ENCODE peak calls at places on chromosomes 4 and X, in six cellular contexts. M is brain microvascular endothelial cell, U is transverse colon, I is choroid plexus epithelial cell, J is lung, P is upper lobe of right lung. Z is an unnamed sample.

GRCh38 chr4:3822230-3822947 is 56.2 kb downstream of the ADRA2C start:
- DNase-seq in I (peak), M (no peak), U (peak), P (no peak), J (no peak), Z (no peak)

GRCh38 chr4:90318208-90318607 is 191.0 kb downstream of the CCSER1 start:
- DNase-seq in J (no peak), P (no peak), M (peak), U (no peak), I (peak), Z (peak)

GRCh38 chrX:106144755-106145639 is 23.1 kb upstream of the PWWP3B start:
- DNase-seq in I (peak), P (no peak), U (no peak), J (no peak), M (no peak), Z (no peak)

GRCh38 chrX:120358687-120359086 is 3.2 kb upstream of the ATP1B4 start:
- DNase-seq in P (no peak), U (no peak), I (no peak), M (peak), J (no peak), Z (peak)

GRCh38 chr4:75081561-75081960 is 148.6 kb downstream of the PARM1 start:
- DNase-seq in P (no peak), I (no peak), J (no peak), U (no peak), M (no peak), Z (no peak)

GRCh38 chr4:31995943-31996901 is 1276.1 kb downstream of the PCDH7 start:
- DNase-seq in M (no peak), J (no peak), I (no peak), P (no peak), U (no peak), Z (no peak)

GRCh38 chrX:84188320-84188834 is 378 bp upstream of the RPS6KA6 start:
- DNase-seq in I (peak), P (peak), M (peak), U (peak), J (peak), Z (no peak)

GRCh38 chr4:85607624-85608023 is 132.7 kb downstream of the ARHGAP24 start:
- DNase-seq in P (no peak), U (peak), J (no peak), M (no peak), I (no peak), Z (no peak)

GRCh38 chrX:10089378-10089795 is 67.4 kb upstream of the CLCN4 start:
- DNase-seq in P (no peak), I (no peak), J (no peak), M (no peak), U (no peak), Z (no peak)

GRCh38 chrX:10633722-10634121 is 13.3 kb upstream of the MID1 start:
- DNase-seq in J (peak), P (no peak), M (peak), U (no peak), I (peak), Z (no peak)

GRCh38 chrX:48937065-48937907 is 18.5 kb upstream of the PIM2 start:
- DNase-seq in U (peak), M (peak), J (peak), I (peak), P (peak), Z (no peak)

GRCh38 chr4:16513876-16514275 is 287.6 kb upstream of the TAPT1 start:
- DNase-seq in I (peak), U (no peak), M (no peak), P (no peak), J (no peak), Z (no peak)

GRCh38 chr4:188030401-188030800 is 34.8 kb downstream of the ZFP42 start:
- DNase-seq in P (no peak), U (no peak), I (no peak), M (no peak), J (no peak), Z (no peak)

GRCh38 chr4:11720292-11720691 is 291.6 kb upstream of the HS3ST1 start:
- DNase-seq in I (peak), J (no peak), U (no peak), P (no peak), M (peak), Z (no peak)

GRCh38 chr4:83013931-83014330 is 3.3 kb upstream of the LIN54 start:
- DNase-seq in U (no peak), P (no peak), M (no peak), J (no peak), I (no peak), Z (no peak)
- H3K4me3 ChIP-seq in U (peak), P (peak), M (no peak), J (no peak), I (no peak), Z (no peak)

GRCh38 chrX:129777218-129777768 is 2.5 kb upstream of the SASH3 start:
- DNase-seq in I (no peak), U (peak), P (peak), J (peak), M (no peak), Z (no peak)

GRCh38 chrX:129771266-129771995 is 8.3 kb upstream of the SASH3 start:
- DNase-seq in I (no peak), U (no peak), M (no peak), J (no peak), P (no peak), Z (no peak)

GRCh38 chrX:129772796-129773431 is 6.8 kb upstream of the SASH3 start:
- DNase-seq in M (no peak), J (peak), U (peak), P (peak), I (no peak), Z (no peak)

GRCh38 chrX:129769467-129770154 is 10.1 kb upstream of the SASH3 start:
- DNase-seq in J (no peak), M (no peak), P (no peak), I (no peak), U (peak), Z (no peak)

DNA sequence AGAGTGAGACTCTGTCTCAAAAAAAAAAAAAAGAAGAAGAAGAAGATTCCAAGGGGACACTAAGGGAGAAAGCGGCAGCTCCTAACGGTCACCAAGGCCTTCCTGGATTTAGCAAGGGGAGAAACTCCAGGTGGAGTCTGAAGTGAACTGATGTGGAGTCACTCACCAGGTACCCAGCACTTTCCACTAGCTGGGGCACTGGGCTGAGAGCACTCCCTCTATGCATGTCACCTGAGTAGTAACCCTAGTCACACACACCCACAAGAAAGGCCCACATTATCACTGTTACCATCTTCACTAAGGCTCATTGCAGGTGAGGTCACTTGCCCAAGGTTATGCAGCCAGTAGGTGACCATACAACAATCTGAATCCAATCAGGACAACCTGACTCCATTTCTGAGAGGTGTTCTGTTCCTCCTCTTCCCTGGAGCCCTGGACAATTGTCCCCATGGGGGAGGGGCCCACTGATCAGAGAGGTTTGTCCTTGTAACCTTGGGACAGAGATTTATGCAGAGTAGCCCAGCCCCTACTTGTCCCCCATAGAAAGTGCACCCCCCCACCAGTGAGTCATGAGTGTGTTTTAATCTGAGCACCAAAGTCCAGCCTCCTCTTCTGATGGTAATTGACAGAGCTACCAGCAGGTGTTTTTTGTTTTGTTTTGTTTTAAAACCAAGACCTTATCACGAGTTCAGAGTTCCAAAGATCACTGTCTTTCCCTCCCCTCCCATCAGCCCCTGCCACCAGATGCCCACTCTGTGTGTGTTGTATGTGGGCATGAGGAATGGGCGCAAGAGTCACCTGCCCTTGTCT is 5.9 kb upstream of the SASH3 start:
- DNase-seq in M (no peak), J (no peak), P (no peak), U (no peak), I (no peak), Z (no peak)
- TF ChIP-seq CTCF in M (no peak), J (no peak), P (no peak), U (no peak), I (no peak), Z (no peak)

DNA sequence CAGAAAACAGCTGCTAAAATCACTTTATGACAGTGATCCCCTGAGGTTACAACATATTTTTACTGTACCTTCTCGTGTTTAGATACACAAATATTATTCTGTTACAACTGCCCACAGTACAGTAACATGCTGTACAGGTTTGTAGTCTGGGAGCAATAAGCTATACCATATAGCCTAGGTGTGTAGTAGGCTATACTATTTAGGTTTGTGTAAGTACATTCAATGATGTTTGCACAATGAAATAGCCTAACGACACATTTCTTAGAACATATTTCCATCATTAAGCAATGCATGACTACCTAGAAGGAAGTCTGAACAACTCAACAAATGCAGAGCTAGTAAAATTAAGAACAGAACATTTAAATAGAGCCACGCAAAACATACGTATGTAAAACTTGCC is 112.7 kb downstream of the ZAR1 start:
- DNase-seq in J (no peak), I (peak), U (no peak), P (no peak), M (no peak), Z (no peak)
- H3K4me3 ChIP-seq in J (no peak), I (no peak), U (no peak), P (no peak), M (no peak), Z (no peak)

GRCh38 chr4:27716693-27717505 is 856.3 kb downstream of the STIM2 start:
- DNase-seq in P (no peak), U (no peak), J (no peak), I (no peak), M (no peak), Z (no peak)
- TF ChIP-seq CTCF in P (no peak), U (no peak), J (no peak), I (no peak), M (no peak), Z (no peak)

GRCh38 chr4:94341468-94341867 is 1.2 kb downstream of the HPGDS start:
- DNase-seq in M (no peak), J (no peak), U (no peak), P (no peak), I (peak), Z (no peak)
- H3K4me3 ChIP-seq in M (no peak), J (no peak), U (no peak), P (no peak), I (no peak), Z (no peak)

DNA sequence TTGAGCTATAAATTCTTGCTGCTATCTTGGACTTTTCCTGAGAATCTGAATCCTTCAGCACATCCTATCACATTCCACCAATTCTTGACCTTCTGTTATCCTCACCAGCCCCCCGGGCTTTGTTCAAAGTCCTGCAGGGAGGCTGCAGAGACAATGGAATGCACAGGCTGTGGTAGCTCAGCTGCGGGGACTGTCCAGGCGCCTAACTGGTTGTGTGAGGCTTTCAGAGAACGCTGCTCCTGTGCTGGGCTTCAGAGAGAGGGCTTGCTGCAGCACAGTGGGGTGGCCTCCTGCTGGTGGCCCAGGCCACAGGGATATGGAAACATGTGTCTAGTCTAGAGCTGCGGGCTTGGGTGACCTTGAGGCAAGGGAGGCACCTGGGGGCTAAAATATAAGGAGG is 196.4 kb upstream of the GATB start:
- DNase-seq in I (peak), M (peak), P (no peak), J (no peak), U (no peak), Z (no peak)
- TF ChIP-seq CTCF in I (peak), M (peak), P (no peak), J (no peak), U (no peak), Z (no peak)

DNA sequence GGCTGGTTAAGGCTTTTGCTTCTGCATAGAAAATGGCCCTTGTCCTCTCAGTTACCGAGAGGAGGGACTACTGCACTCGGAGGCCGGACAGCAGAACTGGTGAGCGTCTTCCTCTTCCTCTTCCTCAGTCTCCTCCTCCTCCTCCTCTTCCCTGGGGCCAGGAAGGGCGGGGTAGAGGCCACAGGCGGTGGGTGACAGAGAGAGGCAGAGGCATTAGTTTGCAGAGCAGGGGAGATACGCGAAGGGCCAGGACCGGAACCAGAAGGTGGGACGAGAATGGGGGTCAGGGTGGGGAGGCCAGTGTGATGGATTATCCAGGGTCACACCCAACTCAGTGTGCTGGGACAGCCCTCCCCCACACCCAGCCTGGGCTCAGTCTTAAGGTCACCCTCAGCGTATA is 14.5 kb downstream of the IQSEC2 start:
- DNase-seq in U (no peak), I (no peak), M (no peak), P (no peak), J (no peak), Z (no peak)
- H3K4me3 ChIP-seq in U (no peak), I (no peak), M (no peak), P (no peak), J (no peak), Z (no peak)

DNA sequence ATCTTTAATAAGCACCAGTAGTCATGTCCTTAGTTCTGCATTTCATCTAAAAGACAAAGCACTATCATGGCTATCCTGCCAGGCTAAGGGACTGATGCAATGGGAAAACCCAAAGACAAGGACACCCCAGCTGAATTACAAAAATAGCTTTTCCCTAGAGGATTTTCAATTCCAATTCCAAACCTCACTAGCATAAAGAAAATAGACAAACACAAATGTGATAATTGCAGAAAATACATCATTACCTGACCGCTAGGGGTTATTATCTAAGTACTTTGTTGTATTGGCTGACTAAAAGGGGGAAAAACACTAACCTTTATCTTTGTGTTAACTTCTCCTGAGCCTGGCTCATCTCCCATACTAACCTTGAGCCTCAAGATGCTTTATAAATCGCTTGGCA is 2.7 kb upstream of the AMMECR1 start:
- DNase-seq in I (no peak), U (no peak), J (no peak), M (no peak), P (no peak), Z (no peak)
- TF ChIP-seq CTCF in I (no peak), U (no peak), J (no peak), M (no peak), P (no peak), Z (no peak)

GRCh38 chr4:139889194-139889762 is 223.7 kb downstream of the MGST2 start:
- DNase-seq in U (no peak), M (no peak), P (no peak), J (no peak), I (no peak), Z (no peak)

GRCh38 chr4:139886798-139887197 is 221.2 kb downstream of the MGST2 start:
- DNase-seq in I (no peak), U (no peak), J (no peak), M (no peak), P (no peak), Z (no peak)

GRCh38 chr4:139889901-139890300 is 224.3 kb downstream of the MGST2 start:
- DNase-seq in U (no peak), M (no peak), P (no peak), J (no peak), I (no peak), Z (no peak)

GRCh38 chr4:139887962-139888735 is 222.5 kb downstream of the MGST2 start:
- DNase-seq in M (no peak), U (peak), P (peak), J (peak), I (no peak), Z (no peak)

GRCh38 chr4:139887378-139887801 is 221.8 kb downstream of the MGST2 start:
- DNase-seq in M (no peak), I (peak), U (no peak), P (no peak), J (no peak), Z (no peak)
- H3K4me3 ChIP-seq in M (peak), I (no peak), U (no peak), P (peak), J (no peak), Z (no peak)